ENCODE peak calls at places on chromosomes 12 and 14, in ten cellular contexts. G, P, F, Y, U, H, S, O, I and R are unnamed samples.

GRCh38 chr12:91636721-91637120 is 454.1 kb upstream of the DCN start:
- DNase-seq in G (no peak), P (no peak), F (no peak), Y (no peak), U (no peak), H (no peak), S (no peak), O (no peak), I (no peak), R (no peak)

GRCh38 chr12:43551971-43552559 is at the start of gene ADAMTS20:
- DNase-seq in G (no peak), P (no peak), F (no peak), Y (no peak), U (peak), H (no peak), S (no peak), O (no peak), I (peak), R (peak)

GRCh38 chr12:91256471-91256870 is 73.9 kb upstream of the DCN start:
- DNase-seq in G (no peak), P (no peak), F (no peak), Y (no peak), U (no peak), H (no peak), S (no peak), O (no peak), I (no peak), R (no peak)

GRCh38 chr12:69966409-69966808 is 141.4 kb downstream of the MYRFL start:
- DNase-seq in G (no peak), P (no peak), F (peak), Y (peak), U (no peak), H (no peak), S (no peak), O (peak), I (no peak), R (peak)

GRCh38 chr12:85016423-85016822 is 19.7 kb downstream of the TSPAN19 start:
- DNase-seq in G (peak), P (no peak), F (peak), Y (peak), U (no peak), H (no peak), S (peak), O (peak), I (peak), R (peak)

GRCh38 chr12:114611145-114612018 is 72.6 kb downstream of the TBX3 start:
- DNase-seq in G (no peak), P (no peak), F (no peak), Y (no peak), U (no peak), H (no peak), S (no peak), O (no peak), I (no peak), R (no peak)

GRCh38 chr12:118850244-118850825 is 131.0 kb upstream of the SRRM4 start:
- DNase-seq in G (peak), P (no peak), F (peak), Y (no peak), U (peak), H (peak), S (no peak), O (no peak), I (no peak), R (no peak)

GRCh38 chr14:61750708-61751474 is 11.3 kb upstream of the SNAPC1 start:
- DNase-seq in G (peak), P (peak), F (peak), Y (no peak), U (peak), H (peak), S (no peak), O (no peak), I (peak), R (peak)

GRCh38 chr14:32481707-32482106 is 152.6 kb downstream of the AKAP6 start:
- DNase-seq in G (no peak), P (no peak), F (no peak), Y (no peak), U (no peak), H (no peak), S (no peak), O (no peak), I (no peak), R (no peak)

GRCh38 chr12:76880156-76881023 is 1.6 kb upstream of the CSRP2 start:
- DNase-seq in G (no peak), P (no peak), F (no peak), Y (no peak), U (no peak), H (no peak), S (no peak), O (no peak), I (peak), R (no peak)

GRCh38 chr12:2389079-2389790 is 336.4 kb downstream of the CACNA1C start:
- DNase-seq in G (no peak), P (no peak), F (no peak), Y (no peak), U (no peak), H (no peak), S (no peak), O (no peak), I (no peak), R (no peak)

GRCh38 chr12:125122668-125123067 is 57.4 kb downstream of the AACS start:
- DNase-seq in G (no peak), P (no peak), F (no peak), Y (no peak), U (no peak), H (no peak), S (no peak), O (no peak), I (no peak), R (no peak)

GRCh38 chr12:128794661-128795529 is 28.9 kb downstream of the SLC15A4 start:
- DNase-seq in G (peak), P (no peak), F (no peak), Y (no peak), U (no peak), H (no peak), S (no peak), O (no peak), I (no peak), R (no peak)

GRCh38 chr14:64788706-64789105 is 84.5 kb downstream of the PLEKHG3 start:
- DNase-seq in G (no peak), P (no peak), F (peak), Y (peak), U (no peak), H (peak), S (peak), O (peak), I (peak), R (peak)

GRCh38 chr14:21913759-21914158 is 240.1 kb upstream of the OR4E1 start:
- DNase-seq in G (peak), P (peak), F (peak), Y (peak), U (peak), H (peak), S (no peak), O (peak), I (peak), R (peak)

GRCh38 chr12:122503147-122503751 is 2.5 kb upstream of the ZCCHC8 start:
- DNase-seq in G (no peak), P (no peak), F (no peak), Y (no peak), U (no peak), H (no peak), S (no peak), O (peak), I (no peak), R (no peak)

GRCh38 chr14:56147980-56148901 is 30.0 kb downstream of the PELI2 start:
- DNase-seq in G (peak), P (no peak), F (no peak), Y (no peak), U (no peak), H (no peak), S (no peak), O (no peak), I (no peak), R (no peak)

GRCh38 chr12:11607313-11608081 is 42.0 kb upstream of the ETV6 start:
- DNase-seq in G (no peak), P (no peak), F (no peak), Y (no peak), U (no peak), H (peak), S (no peak), O (no peak), I (peak), R (no peak)

GRCh38 chr14:96688629-96689028 is 108.6 kb upstream of the VRK1 start:
- DNase-seq in G (peak), P (no peak), F (no peak), Y (no peak), U (no peak), H (no peak), S (no peak), O (no peak), I (no peak), R (no peak)

GRCh38 chr12:6016756-6017155 is 71.7 kb upstream of the ANO2 start:
- DNase-seq in G (no peak), P (no peak), F (no peak), Y (no peak), U (no peak), H (no peak), S (no peak), O (no peak), I (no peak), R (no peak)

GRCh38 chr14:35385042-35385839 is 19.3 kb downstream of the NFKBIA start:
- DNase-seq in G (no peak), P (peak), F (no peak), Y (no peak), U (no peak), H (no peak), S (peak), O (peak), I (peak), R (peak)

GRCh38 chr12:66235626-66236281 is 46.7 kb downstream of the IRAK3 start:
- DNase-seq in G (no peak), P (no peak), F (no peak), Y (no peak), U (peak), H (no peak), S (no peak), O (no peak), I (peak), R (peak)